ENCODE peak calls at places on chromosomes 6 and 20, in four cellular contexts. L is NCI-H446; B is activated CD4-positive, alpha-beta T cell treated with anti-CD3 and anti-CD28 coated beads, Interleukin-2, amount 50 U/mL, for 1 hour; F is epithelial cell of esophagus. P is an unnamed sample.

GRCh38 chr6:170284866-170285469 is 5.9 kb downstream of the DLL1 start:
- DNase-seq in L (no peak), B (no peak), F (no peak), P (no peak)

GRCh38 chr6:5191222-5191621 is 69.5 kb downstream of the LYRM4 start:
- DNase-seq in L (no peak), B (no peak), F (no peak), P (no peak)

GRCh38 chr6:89483111-89483720 is 50.3 kb downstream of the ANKRD6 start:
- DNase-seq in L (no peak), B (no peak), F (no peak), P (no peak)

GRCh38 chr20:5642155-5642981 is 107.8 kb upstream of the SHLD1 start:
- DNase-seq in L (peak), B (no peak), F (no peak), P (peak)

GRCh38 chr6:116265081-116265829 is 11.4 kb upstream of the TSPYL4 start:
- DNase-seq in L (no peak), B (no peak), F (peak), P (no peak)

GRCh38 chr6:157520117-157520406 is 139.1 kb downstream of the ZDHHC14 start:
- DNase-seq in L (no peak), B (no peak), F (no peak), P (no peak)

GRCh38 chr20:58452667-58453255 is 62.4 kb downstream of the APCDD1L start:
- DNase-seq in L (no peak), B (no peak), F (no peak), P (no peak)

GRCh38 chr20:48156951-48157700 is 371.8 kb upstream of the SULF2 start:
- DNase-seq in L (no peak), B (no peak), F (no peak), P (no peak)

GRCh38 chr6:13331516-13332348 is 3.4 kb upstream of the TBC1D7 start:
- DNase-seq in L (peak), B (no peak), F (peak), P (peak)

GRCh38 chr6:55456016-55456415 is 123.0 kb downstream of the HMGCLL1 start:
- DNase-seq in L (peak), B (no peak), F (no peak), P (no peak)

GRCh38 chr20:62947532-62948300 is 4.8 kb upstream of the SLC17A9 start:
- DNase-seq in L (no peak), B (no peak), F (no peak), P (no peak)

GRCh38 chr6:34232901-34233300 is 3.8 kb upstream of the HMGA1 start:
- DNase-seq in L (no peak), B (no peak), F (no peak), P (no peak)

GRCh38 chr6:64217721-64218603 is 582.4 kb downstream of the PHF3 start:
- DNase-seq in L (no peak), B (no peak), F (peak), P (peak)

GRCh38 chr6:85644374-85644762 is 1.7 kb upstream of the SYNCRIP start:
- DNase-seq in L (no peak), B (no peak), F (no peak), P (no peak)

GRCh38 chr6:16402501-16402900 is 164.1 kb downstream of the GMPR start:
- DNase-seq in L (peak), B (no peak), F (no peak), P (no peak)

GRCh38 chr6:2782356-2782708 is 17.1 kb downstream of the WRNIP1 start:
- DNase-seq in L (no peak), B (no peak), F (no peak), P (no peak)

GRCh38 chr6:63839485-63839884 is 203.9 kb downstream of the PHF3 start:
- DNase-seq in L (no peak), B (no peak), F (peak), P (peak)

GRCh38 chr20:1184638-1185315 is at the start of gene TMEM74B:
- DNase-seq in L (no peak), B (no peak), F (peak), P (no peak)

GRCh38 chr6:43076093-43076927 is at the start of gene PTK7:
- DNase-seq in L (peak), B (no peak), F (peak), P (peak)

GRCh38 chr6:6332240-6332639 is 11.8 kb upstream of the F13A1 start:
- DNase-seq in L (no peak), B (no peak), F (no peak), P (no peak)

GRCh38 chr6:128046033-128046432 is 145.2 kb upstream of the THEMIS start:
- DNase-seq in L (no peak), B (no peak), F (no peak), P (no peak)

GRCh38 chr20:19888269-19888669 is 128.9 kb upstream of the NAA20 start:
- DNase-seq in L (no peak), B (no peak), F (peak), P (no peak)

GRCh38 chr6:44253307-44254101 is 3.8 kb downstream of the SLC35B2 start:
- DNase-seq in L (peak), B (peak), F (peak), P (no peak)

GRCh38 chr20:58267389-58268215 is 39.1 kb upstream of the ANKRD60 start:
- DNase-seq in L (no peak), B (no peak), F (no peak), P (no peak)

GRCh38 chr6:169145476-169145875 is 108.2 kb downstream of the THBS2 start:
- DNase-seq in L (no peak), B (no peak), F (no peak), P (no peak)

GRCh38 chr6:31186052-31186734 is 15.7 kb upstream of the POU5F1 start:
- DNase-seq in L (no peak), B (no peak), F (peak), P (no peak)

GRCh38 chr6:46174904-46175303 is 4.1 kb upstream of the ENPP5 start:
- DNase-seq in L (no peak), B (no peak), F (no peak), P (no peak)

P was measured in NCI-H226.